ENCODE peak calls at places on chromosomes 5 and 9, in five cellular contexts. L is aorta; I is PC-3; Z is naive thymus-derived CD4-positive, alpha-beta T cell; C is GM23248. P is an unnamed sample.

GRCh38 chr9:109182940-109183798 is 16.1 kb upstream of the FRRS1L start:
- DNase-seq in L (no peak), I (peak; percentile 55), Z (no peak), C (peak; percentile 51), P (no peak)

GRCh38 chr9:70747335-70747734 is 332.9 kb upstream of the KLF9 start:
- DNase-seq in L (no peak), I (no peak), Z (no peak), C (no peak), P (no peak)

GRCh38 chr9:129875181-129875611 is 39.9 kb downstream of the USP20 start:
- DNase-seq in L (no peak), I (no peak), Z (no peak), C (no peak), P (no peak)

GRCh38 chr5:140007311-140007710 is 35.8 kb downstream of the NRG2 start:
- DNase-seq in L (no peak), I (no peak), Z (no peak), C (no peak), P (no peak)

GRCh38 chr5:62779010-62779422 is 200.4 kb downstream of the LRRC70 start:
- DNase-seq in L (no peak), I (peak; percentile 64), Z (peak; percentile 36), C (peak; percentile 81), P (no peak)

GRCh38 chr5:131209506-131210191 is 38.9 kb downstream of the LYRM7 start:
- DNase-seq in L (peak; percentile 48), I (no peak), Z (peak; percentile 91), C (no peak), P (no peak)

GRCh38 chr9:78366827-78367226 is 69.9 kb downstream of the PSAT1 start:
- DNase-seq in L (no peak), I (no peak), Z (no peak), C (no peak), P (no peak)

GRCh38 chr5:35152733-35153132 is 77.6 kb downstream of the PRLR start:
- DNase-seq in L (no peak), I (no peak), Z (no peak), C (no peak), P (no peak)

GRCh38 chr5:180121799-180122198 is 50.2 kb upstream of the RNF130 start:
- DNase-seq in L (no peak), I (no peak), Z (no peak), C (no peak), P (no peak)

GRCh38 chr5:54829102-54829501 is 156.3 kb downstream of the ESM1 start:
- DNase-seq in L (no peak), I (no peak), Z (no peak), C (no peak), P (no peak)

GRCh38 chr5:140297283-140297682 is 5.6 kb downstream of the PFDN1 start:
- DNase-seq in L (no peak), I (no peak), Z (no peak), C (no peak), P (no peak)

GRCh38 chr9:87381050-87381711 is 116.5 kb upstream of the DAPK1 start:
- DNase-seq in L (no peak), I (no peak), Z (no peak), C (peak; percentile 62), P (no peak)

GRCh38 chr5:139155333-139155732 is 42.8 kb downstream of the SIL1 start:
- DNase-seq in L (no peak), I (no peak), Z (no peak), C (no peak), P (no peak)

GRCh38 chr5:157917909-157918809 is 59.2 kb upstream of the CLINT1 start:
- DNase-seq in L (peak; percentile 78), I (peak; percentile 92), Z (peak; percentile 39), C (peak; percentile 90), P (peak; percentile 56)

GRCh38 chr5:172892713-172893112 is 58.7 kb downstream of the ERGIC1 start:
- DNase-seq in L (no peak), I (no peak), Z (no peak), C (no peak), P (no peak)

GRCh38 chr9:27154923-27155322 is 45.9 kb downstream of the TEK start:
- DNase-seq in L (no peak), I (peak; percentile 38), Z (no peak), C (peak; percentile 88), P (peak; percentile 41)

GRCh38 chr9:105114318-105114717 is 130.1 kb upstream of the SLC44A1 start:
- DNase-seq in L (no peak), I (no peak), Z (peak; percentile 19), C (no peak), P (no peak)

GRCh38 chr5:142017832-142018427 is 5.1 kb upstream of the GNPDA1 start:
- DNase-seq in L (no peak), I (no peak), Z (no peak), C (no peak), P (no peak)

GRCh38 chr5:81014348-81014747 is 54.2 kb downstream of the RASGRF2 start:
- DNase-seq in L (no peak), I (no peak), Z (no peak), C (no peak), P (no peak)

GRCh38 chr9:97994695-97995094 is 11.6 kb downstream of the ANP32B start:
- DNase-seq in L (no peak), I (no peak), Z (no peak), C (no peak), P (no peak)

GRCh38 chr5:123802298-123802951 is 290.4 kb downstream of the CSNK1G3 start:
- DNase-seq in L (no peak), I (no peak), Z (no peak), C (no peak), P (no peak)

GRCh38 chr9:129761901-129762359 is 9.1 kb upstream of the PTGES start:
- DNase-seq in L (no peak), I (peak; percentile 35), Z (no peak), C (peak; percentile 88), P (no peak)

GRCh38 chr5:36017622-36018021 is 26.4 kb upstream of the UGT3A1 start:
- DNase-seq in L (no peak), I (no peak), Z (no peak), C (no peak), P (no peak)

GRCh38 chr9:8208465-8208864 is 408.9 kb upstream of the DMAC1 start:
- DNase-seq in L (no peak), I (no peak), Z (no peak), C (no peak), P (no peak)

DNA sequence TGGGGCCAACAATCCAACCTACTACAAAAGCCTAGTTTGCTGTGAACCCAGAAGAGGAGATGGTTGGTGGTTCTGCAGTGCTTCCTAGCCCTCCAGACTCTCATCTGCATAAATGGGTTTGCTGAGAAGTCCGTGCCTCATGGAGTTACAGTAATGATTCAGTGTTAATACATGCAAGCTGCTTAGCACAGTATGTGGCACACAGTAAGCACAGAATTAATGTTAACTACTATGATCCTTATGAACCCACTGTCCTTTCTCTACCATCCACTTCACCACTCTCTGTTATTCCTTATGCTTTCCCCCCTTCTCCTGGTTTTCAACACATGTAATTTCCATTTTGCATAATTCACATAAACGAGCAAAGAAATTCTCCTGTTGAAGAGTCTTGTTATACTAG is 99.9 kb downstream of the ACTBL2 start:
- DNase-seq in L (no peak), I (no peak), Z (no peak), C (peak; percentile 15), P (no peak)
- H3K27ac ChIP-seq in L (no peak overlapping the region), I (peak overlapping the region; percentile 89), Z (no peak overlapping the region), C (peak overlapping the region; percentile 94), P (peak overlapping the region; percentile 81)

DNA sequence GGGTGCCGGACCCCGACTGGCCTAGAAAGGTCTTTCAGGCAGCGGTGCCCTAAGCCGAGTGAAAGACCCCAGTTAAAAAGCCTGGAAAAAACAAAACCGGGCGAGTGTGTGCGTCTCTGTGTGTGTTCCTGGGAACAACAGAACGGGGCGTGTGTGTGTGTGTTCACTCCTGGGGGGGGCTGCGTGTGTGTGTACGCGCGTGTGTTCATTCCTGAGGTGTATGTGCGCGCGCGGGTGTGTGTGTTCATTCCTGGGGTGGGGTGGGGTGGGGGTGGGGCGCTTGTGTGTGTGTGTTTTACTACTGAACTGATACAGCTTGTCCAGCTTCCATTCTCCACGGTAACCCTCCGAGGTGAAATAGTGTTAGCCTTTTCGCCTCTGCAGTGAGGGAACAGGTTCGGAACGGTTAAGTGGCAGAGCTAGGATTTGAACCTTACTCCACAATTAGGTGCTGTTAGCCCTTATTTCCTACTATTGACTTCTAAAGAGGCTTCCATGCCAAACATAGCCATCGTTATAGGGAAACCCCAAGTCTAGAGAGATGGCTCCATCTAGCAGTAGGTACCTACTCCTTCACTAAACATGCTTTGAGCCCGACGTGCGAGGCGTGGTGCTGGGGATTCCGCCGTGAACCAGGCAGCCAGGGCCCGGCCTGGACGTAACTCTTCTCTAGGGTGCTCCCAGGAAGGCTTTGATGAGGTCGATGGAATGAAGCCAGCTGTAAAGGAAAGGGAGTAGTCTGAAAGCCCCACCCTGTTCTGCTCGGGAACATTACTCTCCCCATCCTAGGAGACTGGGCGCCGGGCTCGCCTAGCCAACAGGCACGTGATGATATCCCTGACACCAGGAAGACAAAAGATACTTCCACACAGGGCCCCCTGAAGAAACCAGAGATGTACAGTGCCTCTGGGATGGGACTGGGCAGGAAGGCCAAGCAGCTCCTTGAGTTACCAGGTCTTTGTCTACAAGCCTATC is 734 bp upstream of the SKP1 start:
- DNase-seq in L (no peak), I (peak; percentile 26), Z (no peak), C (peak; percentile 82), P (peak; percentile 40)
- H3K27ac ChIP-seq in L (peak overlapping the region; percentile 88), I (peak overlapping the region; percentile 92), Z (peak overlapping the region; percentile 100), C (peak overlapping the region; percentile 91), P (peak overlapping the region; percentile 96)

GRCh38 chr9:83651558-83651957 is 28.6 kb downstream of the IDNK start:
- DNase-seq in L (no peak), I (no peak), Z (no peak), C (no peak), P (no peak)

GRCh38 chr9:83646500-83647239 is 23.7 kb downstream of the IDNK start:
- DNase-seq in L (no peak), I (no peak), Z (no peak), C (no peak), P (no peak)

GRCh38 chr9:83649080-83649479 is 26.1 kb downstream of the IDNK start:
- DNase-seq in L (peak; percentile 68), I (peak; percentile 41), Z (peak; percentile 73), C (peak; percentile 65), P (no peak)

GRCh38 chr9:83655433-83655832 is 32.5 kb downstream of the IDNK start:
- DNase-seq in L (no peak), I (no peak), Z (no peak), C (no peak), P (no peak)

DNA sequence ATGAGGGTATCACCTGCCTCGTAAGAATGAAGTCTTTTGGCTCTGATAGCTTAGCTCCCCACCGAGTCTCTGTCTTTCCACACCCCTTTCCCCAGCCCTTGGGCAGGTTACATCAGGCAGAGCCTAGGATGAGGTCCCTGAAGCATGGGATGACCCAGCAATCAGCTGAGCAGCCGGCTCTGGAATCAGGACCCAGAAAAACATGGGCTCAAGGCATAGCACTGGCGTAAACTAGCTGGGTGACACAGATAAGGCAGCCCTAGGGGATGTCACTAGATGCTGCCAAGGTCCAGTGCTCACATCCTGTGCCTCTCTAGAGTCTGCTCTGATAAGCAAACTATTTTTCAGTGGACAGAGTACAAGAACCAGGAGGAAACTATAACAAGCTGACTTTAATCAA is 26.6 kb downstream of the IDNK start:
- DNase-seq in L (no peak), I (no peak), Z (no peak), C (no peak), P (no peak)
- H3K27ac ChIP-seq in L (no peak overlapping the region), I (no peak overlapping the region), Z (no peak overlapping the region), C (no peak overlapping the region), P (no peak overlapping the region)

GRCh38 chr9:75552941-75553340 is 337.5 kb upstream of the PCSK5 start:
- DNase-seq in L (no peak), I (no peak), Z (no peak), C (peak; percentile 26), P (no peak)

GRCh38 chr9:75551866-75552265 is 338.6 kb upstream of the PCSK5 start:
- DNase-seq in L (no peak), I (no peak), Z (no peak), C (peak; percentile 14), P (no peak)

GRCh38 chr9:75545292-75545691 is 345.2 kb upstream of the PCSK5 start:
- DNase-seq in L (no peak), I (no peak), Z (no peak), C (no peak), P (no peak)

GRCh38 chr9:75548871-75549270 is 341.6 kb upstream of the PCSK5 start:
- DNase-seq in L (no peak), I (no peak), Z (no peak), C (no peak), P (no peak)
- H3K27ac ChIP-seq in L (no peak overlapping the region), I (no peak overlapping the region), Z (no peak overlapping the region), C (no peak overlapping the region), P (no peak overlapping the region)